ENCODE peak calls at places on chromosomes 6 and 20, in eight cellular contexts. One of them, this sample, is unnamed.

GRCh38 chr6:42453027-42453648 is 1.4 kb upstream of the TRERF1 start:
- DNase-seq in Peyer's patch: peak
- DNase-seq in WERI-Rb-1: peak
- DNase-seq in HCT116: peak
- DNase-seq in CD8-positive, alpha-beta T cell: peak
- DNase-seq in neuronal stem cell: peak
- DNase-seq in fibroblast of lung: peak
- DNase-seq in thyroid gland: peak
- DNase-seq in this sample: peak

GRCh38 chr20:48738094-48738398 is 89.8 kb downstream of the PREX1 start:
- DNase-seq in Peyer's patch: no peak
- DNase-seq in WERI-Rb-1: no peak
- DNase-seq in HCT116: no peak
- DNase-seq in CD8-positive, alpha-beta T cell: no peak
- DNase-seq in neuronal stem cell: no peak
- DNase-seq in fibroblast of lung: no peak
- DNase-seq in thyroid gland: no peak
- DNase-seq in this sample: no peak

GRCh38 chr6:49342410-49342809 is 120.6 kb downstream of the MMUT start:
- DNase-seq in Peyer's patch: no peak
- DNase-seq in WERI-Rb-1: no peak
- DNase-seq in HCT116: no peak
- DNase-seq in CD8-positive, alpha-beta T cell: no peak
- DNase-seq in neuronal stem cell: no peak
- DNase-seq in fibroblast of lung: no peak
- DNase-seq in thyroid gland: no peak
- DNase-seq in this sample: no peak

GRCh38 chr6:56025785-56026184 is 150.4 kb upstream of the BMP5 start:
- DNase-seq in Peyer's patch: no peak
- DNase-seq in WERI-Rb-1: no peak
- DNase-seq in HCT116: no peak
- DNase-seq in CD8-positive, alpha-beta T cell: no peak
- DNase-seq in neuronal stem cell: no peak
- DNase-seq in fibroblast of lung: no peak
- DNase-seq in thyroid gland: no peak
- DNase-seq in this sample: no peak

GRCh38 chr6:136752554-136752953 is 39.7 kb downstream of the MAP3K5 start:
- DNase-seq in Peyer's patch: no peak
- DNase-seq in WERI-Rb-1: no peak
- DNase-seq in HCT116: no peak
- DNase-seq in CD8-positive, alpha-beta T cell: no peak
- DNase-seq in neuronal stem cell: peak
- DNase-seq in fibroblast of lung: no peak
- DNase-seq in thyroid gland: no peak
- DNase-seq in this sample: no peak

GRCh38 chr20:45489083-45489531 is 19.6 kb downstream of the WFDC2 start:
- DNase-seq in Peyer's patch: no peak
- DNase-seq in WERI-Rb-1: no peak
- DNase-seq in HCT116: peak
- DNase-seq in CD8-positive, alpha-beta T cell: no peak
- DNase-seq in neuronal stem cell: no peak
- DNase-seq in fibroblast of lung: peak
- DNase-seq in thyroid gland: no peak
- DNase-seq in this sample: no peak

GRCh38 chr6:39961178-39961577 is 26.9 kb upstream of the MOCS1 start:
- DNase-seq in Peyer's patch: no peak
- DNase-seq in WERI-Rb-1: no peak
- DNase-seq in HCT116: no peak
- DNase-seq in CD8-positive, alpha-beta T cell: no peak
- DNase-seq in neuronal stem cell: no peak
- DNase-seq in fibroblast of lung: peak
- DNase-seq in thyroid gland: no peak
- DNase-seq in this sample: no peak

GRCh38 chr6:113632220-113632864 is 224.8 kb upstream of the MARCKS start:
- DNase-seq in Peyer's patch: no peak
- DNase-seq in WERI-Rb-1: no peak
- DNase-seq in HCT116: peak
- DNase-seq in CD8-positive, alpha-beta T cell: no peak
- DNase-seq in neuronal stem cell: peak
- DNase-seq in fibroblast of lung: peak
- DNase-seq in thyroid gland: no peak
- DNase-seq in this sample: peak

GRCh38 chr6:63458480-63459115 is 113.7 kb upstream of the LOC128125822 start:
- DNase-seq in Peyer's patch: no peak
- DNase-seq in WERI-Rb-1: no peak
- DNase-seq in HCT116: no peak
- DNase-seq in CD8-positive, alpha-beta T cell: no peak
- DNase-seq in neuronal stem cell: no peak
- DNase-seq in fibroblast of lung: no peak
- DNase-seq in thyroid gland: no peak
- DNase-seq in this sample: no peak

GRCh38 chr20:63416109-63416430 is 54.9 kb upstream of the CHRNA4 start:
- DNase-seq in Peyer's patch: no peak
- DNase-seq in WERI-Rb-1: peak
- DNase-seq in HCT116: no peak
- DNase-seq in CD8-positive, alpha-beta T cell: no peak
- DNase-seq in neuronal stem cell: no peak
- DNase-seq in fibroblast of lung: no peak
- DNase-seq in thyroid gland: no peak
- DNase-seq in this sample: no peak

GRCh38 chr20:914727-915498 is 1.2 kb downstream of the ANGPT4 start:
- DNase-seq in Peyer's patch: no peak
- DNase-seq in WERI-Rb-1: no peak
- DNase-seq in HCT116: no peak
- DNase-seq in CD8-positive, alpha-beta T cell: no peak
- DNase-seq in neuronal stem cell: no peak
- DNase-seq in fibroblast of lung: no peak
- DNase-seq in thyroid gland: peak
- DNase-seq in this sample: no peak

GRCh38 chr20:8242827-8243764 is 111.0 kb downstream of the PLCB1 start:
- DNase-seq in Peyer's patch: no peak
- DNase-seq in WERI-Rb-1: no peak
- DNase-seq in HCT116: no peak
- DNase-seq in CD8-positive, alpha-beta T cell: no peak
- DNase-seq in neuronal stem cell: no peak
- DNase-seq in fibroblast of lung: peak
- DNase-seq in thyroid gland: no peak
- DNase-seq in this sample: no peak

GRCh38 chr6:3751730-3752537 is 421 bp upstream of the PXDC1 start:
- DNase-seq in Peyer's patch: peak
- DNase-seq in WERI-Rb-1: peak
- DNase-seq in HCT116: peak
- DNase-seq in CD8-positive, alpha-beta T cell: peak
- DNase-seq in neuronal stem cell: peak
- DNase-seq in fibroblast of lung: peak
- DNase-seq in thyroid gland: peak
- DNase-seq in this sample: peak

GRCh38 chr6:37784585-37784967 is 35.0 kb upstream of the ZFAND3 start:
- DNase-seq in Peyer's patch: no peak
- DNase-seq in WERI-Rb-1: no peak
- DNase-seq in HCT116: no peak
- DNase-seq in CD8-positive, alpha-beta T cell: no peak
- DNase-seq in neuronal stem cell: no peak
- DNase-seq in fibroblast of lung: no peak
- DNase-seq in thyroid gland: no peak
- DNase-seq in this sample: no peak

GRCh38 chr20:46056970-46057855 is 28.2 kb downstream of the SLC12A5 start:
- DNase-seq in Peyer's patch: no peak
- DNase-seq in WERI-Rb-1: no peak
- DNase-seq in HCT116: no peak
- DNase-seq in CD8-positive, alpha-beta T cell: no peak
- DNase-seq in neuronal stem cell: peak
- DNase-seq in fibroblast of lung: peak
- DNase-seq in thyroid gland: peak
- DNase-seq in this sample: no peak

GRCh38 chr6:11414564-11414963 is 123.0 kb upstream of the TMEM170B start:
- DNase-seq in Peyer's patch: no peak
- DNase-seq in WERI-Rb-1: no peak
- DNase-seq in HCT116: peak
- DNase-seq in CD8-positive, alpha-beta T cell: no peak
- DNase-seq in neuronal stem cell: no peak
- DNase-seq in fibroblast of lung: no peak
- DNase-seq in thyroid gland: no peak
- DNase-seq in this sample: peak

GRCh38 chr6:150211700-150212615 is 69.1 kb downstream of the PPP1R14C start:
- DNase-seq in Peyer's patch: no peak
- DNase-seq in WERI-Rb-1: no peak
- DNase-seq in HCT116: no peak
- DNase-seq in CD8-positive, alpha-beta T cell: no peak
- DNase-seq in neuronal stem cell: no peak
- DNase-seq in fibroblast of lung: no peak
- DNase-seq in thyroid gland: no peak
- DNase-seq in this sample: no peak

GRCh38 chr6:78607188-78607587 is 260.2 kb upstream of the IRAK1BP1 start:
- DNase-seq in Peyer's patch: no peak
- DNase-seq in WERI-Rb-1: no peak
- DNase-seq in HCT116: no peak
- DNase-seq in CD8-positive, alpha-beta T cell: no peak
- DNase-seq in neuronal stem cell: no peak
- DNase-seq in fibroblast of lung: peak
- DNase-seq in thyroid gland: no peak
- DNase-seq in this sample: no peak

GRCh38 chr6:84278311-84278710 is 50.9 kb upstream of the CEP162 start:
- DNase-seq in Peyer's patch: no peak
- DNase-seq in WERI-Rb-1: no peak
- DNase-seq in HCT116: no peak
- DNase-seq in CD8-positive, alpha-beta T cell: no peak
- DNase-seq in neuronal stem cell: no peak
- DNase-seq in fibroblast of lung: peak
- DNase-seq in thyroid gland: no peak
- DNase-seq in this sample: no peak

GRCh38 chr6:151803743-151804142 is 3.7 kb upstream of the ESR1 start:
- DNase-seq in Peyer's patch: no peak
- DNase-seq in WERI-Rb-1: no peak
- DNase-seq in HCT116: no peak
- DNase-seq in CD8-positive, alpha-beta T cell: no peak
- DNase-seq in neuronal stem cell: no peak
- DNase-seq in fibroblast of lung: no peak
- DNase-seq in thyroid gland: no peak
- DNase-seq in this sample: no peak

GRCh38 chr6:97850458-97851218 is 567.6 kb upstream of the MMS22L start:
- DNase-seq in Peyer's patch: no peak
- DNase-seq in WERI-Rb-1: no peak
- DNase-seq in HCT116: no peak
- DNase-seq in CD8-positive, alpha-beta T cell: no peak
- DNase-seq in neuronal stem cell: peak
- DNase-seq in fibroblast of lung: peak
- DNase-seq in thyroid gland: no peak
- DNase-seq in this sample: no peak

GRCh38 chr20:8535403-8536003 is 403.4 kb downstream of the PLCB1 start:
- DNase-seq in Peyer's patch: no peak
- DNase-seq in WERI-Rb-1: peak
- DNase-seq in HCT116: no peak
- DNase-seq in CD8-positive, alpha-beta T cell: no peak
- DNase-seq in neuronal stem cell: no peak
- DNase-seq in fibroblast of lung: peak
- DNase-seq in thyroid gland: no peak
- DNase-seq in this sample: no peak

DNA sequence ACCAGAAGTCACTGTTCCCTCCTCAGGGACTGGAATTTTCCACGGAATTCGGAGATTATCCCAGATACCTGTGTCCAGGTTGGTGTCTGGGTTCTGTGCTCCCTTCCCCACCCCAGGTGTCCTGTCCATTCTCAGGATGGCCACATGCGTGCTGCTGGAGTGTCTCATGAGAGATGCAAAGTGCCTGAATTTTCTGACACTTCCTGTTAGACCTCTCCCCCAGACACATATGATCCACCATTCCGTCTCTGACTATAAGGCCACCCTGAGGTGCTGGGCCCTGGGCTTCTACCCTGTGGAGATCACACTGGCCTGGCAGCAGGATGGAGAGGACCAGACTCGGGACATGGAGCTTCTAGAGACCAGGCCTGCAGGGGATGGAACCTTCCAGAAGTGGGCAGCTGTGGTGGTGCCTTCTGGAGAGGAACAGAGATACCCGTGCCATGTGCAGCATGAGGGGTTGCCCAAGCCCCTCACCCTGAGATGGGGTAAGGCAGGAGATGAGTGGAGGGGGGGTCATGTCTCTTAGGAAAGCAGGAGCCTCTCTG is 14.4 kb upstream of the HLA-A start:
- DNase-seq in Peyer's patch: no peak
- DNase-seq in WERI-Rb-1: no peak
- DNase-seq in HCT116: no peak
- DNase-seq in CD8-positive, alpha-beta T cell: no peak
- DNase-seq in neuronal stem cell: no peak
- DNase-seq in fibroblast of lung: no peak
- DNase-seq in thyroid gland: no peak
- DNase-seq in this sample: no peak
- H3K27ac ChIP-seq in Peyer's patch: no peak
- H3K27ac ChIP-seq in WERI-Rb-1: no peak
- H3K27ac ChIP-seq in HCT116: no peak
- H3K27ac ChIP-seq in CD8-positive, alpha-beta T cell: no peak
- H3K27ac ChIP-seq in neuronal stem cell: no peak
- H3K27ac ChIP-seq in fibroblast of lung: no peak
- H3K27ac ChIP-seq in thyroid gland: no peak
- H3K27ac ChIP-seq in this sample: no peak

GRCh38 chr6:36660771-36661471 is 17.6 kb upstream of the CDKN1A start:
- DNase-seq in Peyer's patch: no peak
- DNase-seq in WERI-Rb-1: no peak
- DNase-seq in HCT116: no peak
- DNase-seq in CD8-positive, alpha-beta T cell: no peak
- DNase-seq in neuronal stem cell: peak
- DNase-seq in fibroblast of lung: peak
- DNase-seq in thyroid gland: peak
- DNase-seq in this sample: no peak
- H3K4me3 ChIP-seq in Peyer's patch: peak
- H3K4me3 ChIP-seq in WERI-Rb-1: no peak
- H3K4me3 ChIP-seq in HCT116: peak
- H3K4me3 ChIP-seq in CD8-positive, alpha-beta T cell: no peak
- H3K4me3 ChIP-seq in neuronal stem cell: peak
- H3K4me3 ChIP-seq in fibroblast of lung: no peak
- H3K4me3 ChIP-seq in thyroid gland: no peak
- H3K4me3 ChIP-seq in this sample: no peak

GRCh38 chr6:70566751-70567382 is at the start of gene SDHAF4:
- DNase-seq in Peyer's patch: peak
- DNase-seq in WERI-Rb-1: peak
- DNase-seq in HCT116: peak
- DNase-seq in CD8-positive, alpha-beta T cell: peak
- DNase-seq in neuronal stem cell: peak
- DNase-seq in fibroblast of lung: peak
- DNase-seq in thyroid gland: peak
- DNase-seq in this sample: peak

GRCh38 chr6:70557998-70558397 is 8.7 kb upstream of the SDHAF4 start:
- DNase-seq in Peyer's patch: no peak
- DNase-seq in WERI-Rb-1: no peak
- DNase-seq in HCT116: no peak
- DNase-seq in CD8-positive, alpha-beta T cell: no peak
- DNase-seq in neuronal stem cell: no peak
- DNase-seq in fibroblast of lung: no peak
- DNase-seq in thyroid gland: no peak
- DNase-seq in this sample: no peak

GRCh38 chr6:70563540-70563939 is 3.2 kb upstream of the SDHAF4 start:
- DNase-seq in Peyer's patch: no peak
- DNase-seq in WERI-Rb-1: no peak
- DNase-seq in HCT116: no peak
- DNase-seq in CD8-positive, alpha-beta T cell: no peak
- DNase-seq in neuronal stem cell: no peak
- DNase-seq in fibroblast of lung: peak
- DNase-seq in thyroid gland: no peak
- DNase-seq in this sample: no peak
- H3K27ac ChIP-seq in Peyer's patch: no peak
- H3K27ac ChIP-seq in WERI-Rb-1: no peak
- H3K27ac ChIP-seq in HCT116: no peak
- H3K27ac ChIP-seq in CD8-positive, alpha-beta T cell: no peak
- H3K27ac ChIP-seq in neuronal stem cell: no peak
- H3K27ac ChIP-seq in fibroblast of lung: no peak
- H3K27ac ChIP-seq in thyroid gland: no peak
- H3K27ac ChIP-seq in this sample: no peak

GRCh38 chr20:17965042-17965697 is 3.4 kb downstream of the SNX5 start:
- DNase-seq in Peyer's patch: no peak
- DNase-seq in WERI-Rb-1: no peak
- DNase-seq in HCT116: no peak
- DNase-seq in CD8-positive, alpha-beta T cell: no peak
- DNase-seq in neuronal stem cell: no peak
- DNase-seq in fibroblast of lung: peak
- DNase-seq in thyroid gland: no peak
- DNase-seq in this sample: no peak
- H3K4me3 ChIP-seq in Peyer's patch: peak
- H3K4me3 ChIP-seq in WERI-Rb-1: no peak
- H3K4me3 ChIP-seq in HCT116: no peak
- H3K4me3 ChIP-seq in CD8-positive, alpha-beta T cell: peak
- H3K4me3 ChIP-seq in neuronal stem cell: no peak
- H3K4me3 ChIP-seq in fibroblast of lung: peak
- H3K4me3 ChIP-seq in thyroid gland: peak
- H3K4me3 ChIP-seq in this sample: no peak